ENCODE peak calls at places on chromosomes 4 and X, in seven cellular contexts. M, C, O, L, J, B and Q are unnamed samples.

GRCh38 chr4:55920571-55920970 is 28.2 kb upstream of the CEP135 start:
- DNase-seq in C (no peak), M (no peak), J (no peak), B (no peak), L (no peak), O (no peak), Q (no peak)

GRCh38 chrX:121256653-121257052 is 209.2 kb downstream of the GLUD2 start:
- DNase-seq in B (no peak), O (no peak), L (no peak), J (no peak), C (no peak), M (peak), Q (no peak)

GRCh38 chr4:81164623-81165416 is 50.2 kb downstream of the PRKG2 start:
- DNase-seq in C (no peak), B (no peak), J (no peak), L (peak), O (no peak), M (peak), Q (no peak)

GRCh38 chr4:3158841-3159240 is 84.4 kb downstream of the HTT start:
- DNase-seq in O (no peak), M (no peak), L (no peak), J (no peak), C (no peak), B (no peak), Q (no peak)

GRCh38 chr4:142473218-142473959 is 372.7 kb downstream of the INPP4B start:
- DNase-seq in B (no peak), L (no peak), O (no peak), M (no peak), J (no peak), C (no peak), Q (peak)

GRCh38 chr4:173494013-173494970 is 35.7 kb downstream of the HAND2 start:
- DNase-seq in L (no peak), M (peak), O (peak), B (peak), C (no peak), J (peak), Q (peak)

GRCh38 chr4:19130836-19131235 is 1109.3 kb upstream of the LCORL start:
- DNase-seq in C (no peak), M (no peak), B (peak), J (no peak), O (no peak), L (peak), Q (no peak)

GRCh38 chrX:132622130-132622529 is 133.3 kb upstream of the MBNL3 start:
- DNase-seq in J (no peak), C (no peak), O (no peak), L (no peak), M (peak), B (no peak), Q (no peak)

GRCh38 chr4:123478859-123479345 is 82.3 kb downstream of the SPRY1 start:
- DNase-seq in M (no peak), C (no peak), B (no peak), L (peak), J (peak), O (no peak), Q (no peak)

GRCh38 chr4:113781439-113782040 is 20.0 kb upstream of the CAMK2D start:
- DNase-seq in C (no peak), L (no peak), O (no peak), B (no peak), J (peak), M (peak), Q (no peak)

GRCh38 chr4:37568494-37568893 is 117.7 kb downstream of the RELL1 start:
- DNase-seq in C (peak), O (no peak), B (no peak), M (no peak), L (no peak), J (no peak), Q (no peak)

GRCh38 chr4:31290836-31291235 is 570.7 kb downstream of the PCDH7 start:
- DNase-seq in L (no peak), O (peak), C (no peak), M (no peak), B (no peak), J (peak), Q (no peak)

GRCh38 chr4:3271131-3271530 is 21.7 kb upstream of the RGS12 start:
- DNase-seq in B (no peak), J (no peak), O (no peak), M (no peak), L (no peak), C (no peak), Q (no peak)

GRCh38 chr4:8641256-8641655 is 48.7 kb downstream of the CPZ start:
- DNase-seq in J (no peak), O (peak), M (no peak), C (peak), B (no peak), L (no peak), Q (no peak)

GRCh38 chr4:133969202-133969873 is 232.3 kb downstream of the PABPC4L start:
- DNase-seq in M (peak), C (no peak), J (no peak), B (peak), L (no peak), O (no peak), Q (no peak)

GRCh38 chr4:24965627-24966026 is 52.8 kb upstream of the CCDC149 start:
- DNase-seq in O (peak), C (no peak), B (no peak), J (peak), M (no peak), L (no peak), Q (no peak)

GRCh38 chr4:140952709-140953108 is 180.6 kb downstream of the RNF150 start:
- DNase-seq in J (no peak), L (no peak), M (peak), O (no peak), C (no peak), B (no peak), Q (no peak)

GRCh38 chrX:48467331-48467761 is 2.7 kb downstream of the SLC38A5 start:
- DNase-seq in O (no peak), B (no peak), C (no peak), L (no peak), M (no peak), J (no peak), Q (no peak)

GRCh38 chr4:82823062-82823461 is 24.5 kb upstream of the SCD5 start:
- DNase-seq in B (no peak), M (no peak), J (no peak), L (no peak), C (no peak), O (no peak), Q (no peak)

GRCh38 chrX:108034725-108035124 is 10.1 kb upstream of the VSIG1 start:
- DNase-seq in O (no peak), B (no peak), M (no peak), J (no peak), C (no peak), L (no peak), Q (no peak)

GRCh38 chr4:67929447-67929846 is 33.8 kb downstream of the TMPRSS11A start:
- DNase-seq in J (no peak), B (peak), C (no peak), L (no peak), O (no peak), M (peak), Q (no peak)

GRCh38 chr4:829761-830655 is 4.1 kb upstream of the CPLX1 start:
- DNase-seq in B (no peak), L (no peak), C (peak), O (no peak), M (no peak), J (no peak), Q (no peak)

DNA sequence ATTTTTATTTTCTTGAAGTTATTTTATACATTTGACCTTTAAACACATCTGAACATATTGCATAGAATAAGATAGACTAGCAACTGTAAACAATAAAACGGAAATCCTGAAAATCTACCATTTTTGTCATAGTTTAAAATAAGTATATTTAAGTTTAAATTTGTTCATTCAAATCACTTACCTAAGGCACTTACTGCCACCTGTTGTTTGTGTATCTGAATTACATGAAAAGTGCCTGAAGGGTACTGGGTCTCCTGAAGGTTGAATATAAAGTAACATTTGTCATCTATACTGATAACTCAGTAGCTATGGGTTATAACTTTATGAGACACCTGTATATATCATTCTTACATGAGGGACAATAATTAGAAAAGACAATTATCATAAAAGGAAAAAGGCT is 38.6 kb downstream of the TRPC5 start:
- DNase-seq in M (no peak), C (no peak), B (no peak), O (no peak), J (peak), L (no peak), Q (no peak)
- TF ChIP-seq CTCF in M (no peak), C (no peak), B (no peak), O (peak), J (peak), L (no peak), Q (no peak)

DNA sequence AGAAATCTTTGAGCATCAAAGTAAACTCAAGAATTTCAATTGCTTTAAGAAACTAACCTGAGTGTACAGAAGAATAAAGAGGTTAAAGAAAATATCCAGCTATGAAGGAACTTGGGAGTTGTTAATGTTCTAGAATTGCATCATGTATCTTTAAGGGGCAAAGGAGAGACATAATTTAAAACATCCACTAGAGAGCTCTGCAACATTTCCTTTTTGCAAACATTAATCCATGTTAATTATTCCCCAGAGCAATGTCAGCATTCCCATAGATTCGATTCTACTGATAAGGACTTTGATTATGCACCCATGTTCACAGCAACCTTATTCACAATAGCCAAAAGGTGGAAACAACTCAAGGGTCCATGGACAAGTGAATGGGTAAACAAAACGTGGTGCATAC is 80.2 kb upstream of the SORBS2 start:
- DNase-seq in C (no peak), B (no peak), M (no peak), L (no peak), J (no peak), O (no peak), Q (no peak)
- TF ChIP-seq CTCF in C (no peak), B (no peak), M (no peak), L (no peak), J (no peak), O (no peak), Q (no peak)

DNA sequence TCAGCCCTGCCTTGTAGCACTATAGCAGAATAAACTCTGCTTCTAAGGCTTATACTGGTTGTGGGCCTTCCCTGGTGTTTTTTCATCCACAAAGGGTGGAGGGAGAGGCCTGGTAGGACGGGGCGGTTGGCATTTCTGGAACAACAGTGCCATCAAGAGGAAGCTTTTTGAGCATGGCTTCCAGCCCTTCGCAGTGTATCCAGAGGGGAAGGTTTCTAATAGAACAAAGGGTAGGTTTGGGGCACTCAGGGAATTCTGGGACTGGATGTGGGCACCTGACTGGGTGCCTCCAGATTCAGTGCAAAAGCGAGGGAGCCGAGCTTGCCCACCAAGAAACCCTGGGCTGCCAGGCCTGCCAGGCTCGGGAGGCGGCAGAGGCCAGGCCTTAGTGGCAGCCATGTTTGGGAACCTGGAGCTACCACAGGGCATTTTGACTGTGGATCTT is 229.6 kb upstream of the AGTR2 start:
- DNase-seq in L (no peak), B (no peak), O (peak), C (no peak), M (no peak), J (peak), Q (peak)
- TF ChIP-seq CTCF in L (no peak), B (no peak), O (no peak), C (no peak), M (no peak), J (peak), Q (no peak)

GRCh38 chr4:168995537-168996295 is 14.3 kb downstream of the CBR4 start:
- DNase-seq in C (no peak), O (no peak), M (no peak), L (no peak), B (no peak), J (no peak), Q (no peak)
- TF ChIP-seq CTCF in C (no peak), O (no peak), M (no peak), L (peak), B (no peak), J (peak), Q (no peak)

GRCh38 chr4:149371021-149371420 is 444.6 kb downstream of the IQCM start:
- DNase-seq in C (no peak), J (peak), L (peak), M (peak), B (peak), O (peak), Q (no peak)
- TF ChIP-seq CTCF in C (no peak), J (peak), L (peak), M (peak), B (no peak), O (no peak), Q (peak)

GRCh38 chr4:164977243-164978164 is at the start of gene TRIM61:
- DNase-seq in C (no peak), O (peak), M (no peak), J (peak), L (no peak), B (no peak), Q (no peak)
- TF ChIP-seq CTCF in C (no peak), O (no peak), M (no peak), J (peak), L (no peak), B (no peak), Q (no peak)

GRCh38 chr4:162837679-162838078 is 329.0 kb downstream of the NAF1 start:
- DNase-seq in O (no peak), L (no peak), J (no peak), B (no peak), M (no peak), C (no peak), Q (no peak)

GRCh38 chr4:162838671-162839070 is 328.0 kb downstream of the NAF1 start:
- DNase-seq in M (no peak), J (no peak), C (no peak), L (no peak), B (no peak), O (no peak), Q (no peak)

GRCh38 chr4:162841769-162842168 is 324.9 kb downstream of the NAF1 start:
- DNase-seq in M (no peak), J (peak), C (no peak), O (no peak), L (no peak), B (no peak), Q (no peak)

GRCh38 chr4:162837241-162837640 is 329.4 kb downstream of the NAF1 start:
- DNase-seq in M (no peak), O (no peak), C (no peak), L (no peak), B (no peak), J (no peak), Q (no peak)

DNA sequence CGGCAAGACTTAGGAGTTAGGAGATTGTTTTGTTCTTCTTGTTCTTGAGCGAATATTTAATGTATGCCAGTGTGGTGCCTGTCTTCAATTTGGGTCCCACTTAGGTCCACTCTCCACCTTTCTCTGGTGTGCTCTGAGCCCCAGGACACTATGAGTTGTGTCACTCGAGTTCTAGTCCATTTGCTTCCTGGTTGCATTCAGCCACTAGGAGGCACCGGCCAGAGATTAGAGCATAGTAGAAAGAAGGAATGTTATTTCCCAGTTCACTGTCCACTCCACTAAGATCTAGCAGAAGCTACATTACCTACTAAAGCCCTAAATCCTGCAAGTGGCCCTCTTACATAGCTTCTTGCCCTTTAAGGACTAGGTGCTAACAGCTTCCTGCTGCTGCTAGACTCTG is 326.9 kb downstream of the NAF1 start:
- DNase-seq in L (no peak), B (no peak), J (no peak), M (no peak), O (peak), C (no peak), Q (no peak)
- TF ChIP-seq CTCF in L (no peak), B (no peak), J (peak), M (no peak), O (peak), C (no peak), Q (no peak)

GRCh38 chr4:47483722-47484121 is 1.4 kb upstream of the ATP10D start:
- DNase-seq in J (peak), B (no peak), C (no peak), O (no peak), M (no peak), L (no peak), Q (no peak)
- TF ChIP-seq CTCF in J (peak), B (no peak), C (no peak), O (no peak), M (no peak), L (no peak), Q (no peak)